ENCODE peak calls at places on chromosomes 2 and 18, in four cellular contexts. One of them, this sample, is unnamed.
A peak's percentile ranks its signal among the peaks of the same experiment; 100 is the strongest.

GRCh38 chr18:67862069-67862468 is 345.5 kb upstream of the DSEL start:
- DNase-seq in IMR-90: peak; percentile 38
- DNase-seq in K562: no peak
- DNase-seq in endothelial cell of umbilical vein: no peak
- DNase-seq in this sample: no peak

GRCh38 chr18:46374850-46375249 is 270.7 kb downstream of the HAUS1 start:
- DNase-seq in endothelial cell of umbilical vein: no peak
- DNase-seq in K562: peak; percentile 14
- DNase-seq in IMR-90: no peak
- DNase-seq in this sample: no peak

GRCh38 chr2:229270551-229271410 is at the start of gene PID1:
- DNase-seq in K562: no peak
- DNase-seq in IMR-90: peak; percentile 5
- DNase-seq in endothelial cell of umbilical vein: no peak
- DNase-seq in this sample: no peak

GRCh38 chr2:36568533-36569246 is 29.3 kb downstream of the FEZ2 start:
- DNase-seq in endothelial cell of umbilical vein: peak; percentile 95
- DNase-seq in K562: no peak
- DNase-seq in IMR-90: peak; percentile 66
- DNase-seq in this sample: no peak

GRCh38 chr2:240627736-240628506 is 2.6 kb downstream of the GPR35 start:
- DNase-seq in K562: no peak
- DNase-seq in IMR-90: no peak
- DNase-seq in endothelial cell of umbilical vein: no peak
- DNase-seq in this sample: no peak

GRCh38 chr2:88123975-88124917 is 3.6 kb downstream of the FABP1 start:
- DNase-seq in IMR-90: no peak
- DNase-seq in K562: no peak
- DNase-seq in endothelial cell of umbilical vein: no peak
- DNase-seq in this sample: no peak

GRCh38 chr2:153287109-153287801 is 191.3 kb downstream of the RPRM start:
- DNase-seq in K562: no peak
- DNase-seq in endothelial cell of umbilical vein: no peak
- DNase-seq in IMR-90: no peak
- DNase-seq in this sample: no peak

GRCh38 chr2:130966149-130967019 is 126.9 kb downstream of the FAM168B start:
- DNase-seq in IMR-90: no peak
- DNase-seq in endothelial cell of umbilical vein: no peak
- DNase-seq in K562: no peak
- DNase-seq in this sample: no peak

GRCh38 chr2:67137699-67138098 is 259.4 kb upstream of the ETAA1 start:
- DNase-seq in K562: no peak
- DNase-seq in endothelial cell of umbilical vein: peak; percentile 21
- DNase-seq in IMR-90: no peak
- DNase-seq in this sample: no peak

GRCh38 chr18:44842588-44843412 is 162.1 kb downstream of the SETBP1 start:
- DNase-seq in K562: no peak
- DNase-seq in endothelial cell of umbilical vein: no peak
- DNase-seq in IMR-90: no peak
- DNase-seq in this sample: no peak

GRCh38 chr2:180367831-180368230 is 360.7 kb upstream of the CWC22 start:
- DNase-seq in K562: no peak
- DNase-seq in IMR-90: peak; percentile 28
- DNase-seq in endothelial cell of umbilical vein: peak; percentile 6
- DNase-seq in this sample: no peak

GRCh38 chr2:42180300-42180699 is 11.1 kb downstream of the EML4 start:
- DNase-seq in K562: no peak
- DNase-seq in IMR-90: no peak
- DNase-seq in endothelial cell of umbilical vein: no peak
- DNase-seq in this sample: no peak
- H3K4me1 ChIP-seq in K562: no peaks in the 10 kb centered on the region
- H3K4me1 ChIP-seq in IMR-90: peaks cover 14% of the 10 kb centered on the region
- H3K4me1 ChIP-seq in endothelial cell of umbilical vein: no peaks in the 10 kb centered on the region
- H3K4me1 ChIP-seq in this sample: peaks cover 8% of the 10 kb centered on the region

GRCh38 chr2:201223089-201224073 is 37.0 kb upstream of the CASP8 start:
- DNase-seq in IMR-90: no peak
- DNase-seq in K562: no peak
- DNase-seq in endothelial cell of umbilical vein: no peak
- DNase-seq in this sample: no peak
- H3K9me1 ChIP-seq in IMR-90: no peaks in the 10 kb centered on the region
- H3K9me1 ChIP-seq in K562: no peaks in the 10 kb centered on the region
- H3K9me1 ChIP-seq in endothelial cell of umbilical vein: no peaks in the 10 kb centered on the region
- H3K9me1 ChIP-seq in this sample: no peaks in the 10 kb centered on the region

DNA sequence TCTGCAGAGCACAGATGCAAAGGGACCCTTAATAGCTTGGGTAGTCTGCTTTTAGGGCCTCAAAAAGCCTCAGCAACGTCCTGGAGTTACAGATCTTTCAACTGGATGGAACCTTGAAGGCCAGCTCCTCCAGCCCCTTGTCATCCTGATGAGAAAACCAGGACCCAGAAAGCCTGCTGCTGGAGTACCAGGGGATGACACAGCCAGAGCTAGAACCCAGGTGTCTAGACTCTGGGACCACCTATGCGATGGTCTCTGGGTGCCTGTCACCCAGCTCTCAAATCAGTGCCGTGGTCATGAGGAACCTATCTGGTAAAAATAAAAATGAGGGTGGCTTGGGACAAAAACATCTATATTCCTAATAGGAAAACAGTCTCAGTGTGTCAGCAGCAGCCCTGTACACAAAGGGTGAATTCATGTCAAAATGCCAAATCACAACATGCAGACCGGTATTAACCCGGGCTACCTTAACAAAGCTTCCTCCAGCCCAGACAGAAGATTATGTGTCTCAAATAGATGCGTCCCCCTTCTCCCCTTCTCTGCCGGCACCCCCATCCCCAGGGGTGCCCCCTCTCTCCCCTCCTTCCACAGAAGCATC is 28.5 kb downstream of the SMAD7 start:
- DNase-seq in K562: no peak
- DNase-seq in endothelial cell of umbilical vein: no peak
- DNase-seq in IMR-90: no peak
- DNase-seq in this sample: no peak
- H3K4me1 ChIP-seq in K562: peaks cover 39% of the 10 kb centered on the region
- H3K4me1 ChIP-seq in endothelial cell of umbilical vein: peaks cover 33% of the 10 kb centered on the region
- H3K4me1 ChIP-seq in IMR-90: peaks cover 40% of the 10 kb centered on the region
- H3K4me1 ChIP-seq in this sample: peaks cover 21% of the 10 kb centered on the region

GRCh38 chr2:143586119-143586518 is 456.9 kb downstream of the ARHGAP15 start:
- DNase-seq in endothelial cell of umbilical vein: no peak
- DNase-seq in K562: no peak
- DNase-seq in IMR-90: no peak
- DNase-seq in this sample: no peak
- H3K9me1 ChIP-seq in endothelial cell of umbilical vein: no peaks in the 10 kb centered on the region
- H3K9me1 ChIP-seq in K562: no peaks in the 10 kb centered on the region
- H3K9me1 ChIP-seq in IMR-90: peaks cover 3% of the 10 kb centered on the region
- H3K9me1 ChIP-seq in this sample: no peaks in the 10 kb centered on the region

DNA sequence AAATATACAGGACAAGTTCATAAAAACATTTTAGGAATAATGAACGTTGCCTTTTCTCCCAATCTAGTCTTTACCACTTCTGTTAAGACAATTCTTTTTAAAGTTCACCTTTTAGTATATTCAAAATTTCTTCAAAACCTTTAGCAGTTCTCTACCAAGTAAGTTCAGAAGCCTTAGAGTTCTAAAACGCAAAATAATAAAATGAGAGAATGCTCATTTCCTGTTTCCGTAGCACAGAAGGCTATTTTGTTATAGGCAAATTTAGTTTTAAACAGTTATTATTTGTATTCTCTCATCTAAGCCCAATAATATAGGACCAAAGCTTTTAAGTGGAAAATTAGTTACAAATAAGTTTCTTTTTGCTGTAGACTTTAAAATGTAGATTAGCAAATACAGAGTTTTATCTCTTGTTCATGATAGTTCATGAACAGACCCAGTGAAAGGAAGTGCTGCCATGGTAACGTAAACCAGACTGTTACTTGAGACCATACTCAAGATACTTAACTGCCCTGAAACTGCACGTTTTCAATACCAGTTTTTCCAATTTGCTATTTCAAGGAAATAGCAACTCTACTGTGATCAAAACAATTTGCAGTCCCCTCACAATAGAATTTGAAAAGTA is 173.1 kb upstream of the STON1 start:
- DNase-seq in IMR-90: peak; percentile 73
- DNase-seq in K562: no peak
- DNase-seq in endothelial cell of umbilical vein: peak; percentile 84
- DNase-seq in this sample: no peak
- H3K4me1 ChIP-seq in IMR-90: peaks cover 2% of the 10 kb centered on the region
- H3K4me1 ChIP-seq in K562: no peaks in the 10 kb centered on the region
- H3K4me1 ChIP-seq in endothelial cell of umbilical vein: peaks cover 39% of the 10 kb centered on the region
- H3K4me1 ChIP-seq in this sample: peaks cover 11% of the 10 kb centered on the region

GRCh38 chr18:26708814-26709717 is 156.4 kb downstream of the AQP4 start:
- DNase-seq in endothelial cell of umbilical vein: no peak
- DNase-seq in IMR-90: no peak
- DNase-seq in K562: no peak
- DNase-seq in this sample: no peak

GRCh38 chr18:26714739-26715138 is 150.8 kb downstream of the AQP4 start:
- DNase-seq in IMR-90: no peak
- DNase-seq in K562: no peak
- DNase-seq in endothelial cell of umbilical vein: no peak
- DNase-seq in this sample: no peak

GRCh38 chr18:26710460-26711096 is 154.9 kb downstream of the AQP4 start:
- DNase-seq in IMR-90: no peak
- DNase-seq in endothelial cell of umbilical vein: no peak
- DNase-seq in K562: no peak
- DNase-seq in this sample: no peak

GRCh38 chr18:26709897-26710296 is 155.6 kb downstream of the AQP4 start:
- DNase-seq in K562: no peak
- DNase-seq in endothelial cell of umbilical vein: no peak
- DNase-seq in IMR-90: no peak
- DNase-seq in this sample: no peak

GRCh38 chr18:26711806-26712205 is 153.7 kb downstream of the AQP4 start:
- DNase-seq in K562: no peak
- DNase-seq in endothelial cell of umbilical vein: no peak
- DNase-seq in IMR-90: no peak
- DNase-seq in this sample: no peak
- H3K9me1 ChIP-seq in K562: no peaks in the 10 kb centered on the region
- H3K9me1 ChIP-seq in endothelial cell of umbilical vein: no peaks in the 10 kb centered on the region
- H3K9me1 ChIP-seq in IMR-90: no peaks in the 10 kb centered on the region
- H3K9me1 ChIP-seq in this sample: no peaks in the 10 kb centered on the region

DNA sequence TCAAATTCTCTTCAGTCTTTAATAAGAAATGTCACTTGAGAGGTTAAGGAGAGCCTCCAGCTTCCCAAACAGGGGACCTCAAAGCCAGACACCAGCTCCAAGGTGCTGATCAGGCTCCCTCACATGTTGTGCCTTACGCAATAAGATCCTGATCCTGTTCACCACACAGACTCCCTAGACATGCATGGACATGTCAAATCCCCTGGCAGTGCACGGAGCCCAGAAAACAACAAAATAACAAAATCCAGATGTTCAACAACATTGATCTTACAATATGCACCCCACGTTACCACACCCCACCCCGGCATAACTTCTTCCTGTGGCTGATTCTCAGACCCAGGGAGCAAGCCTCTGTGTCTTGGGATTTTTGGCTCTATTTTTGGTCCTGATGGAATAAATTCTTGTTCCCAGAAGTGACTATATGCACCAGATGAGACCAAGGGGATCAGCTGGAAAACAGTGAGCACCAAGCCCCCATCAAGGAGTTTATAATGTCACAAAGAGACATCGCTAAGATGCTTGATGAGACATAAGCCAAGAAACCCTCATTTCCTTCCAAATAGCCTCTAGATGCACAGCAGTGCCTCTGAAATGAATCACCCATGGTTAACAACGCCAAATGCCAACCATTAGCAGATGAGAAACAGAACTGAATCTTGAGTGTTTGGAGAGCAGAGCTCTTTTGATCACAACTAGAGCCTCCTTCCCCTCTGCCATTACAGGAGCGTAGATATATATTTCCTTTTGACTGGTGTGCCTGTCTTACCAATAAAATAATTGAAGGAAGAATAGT is 198.2 kb downstream of the PRKCE start:
- DNase-seq in IMR-90: peak; percentile 72
- DNase-seq in endothelial cell of umbilical vein: no peak
- DNase-seq in K562: no peak
- DNase-seq in this sample: peak; percentile 68
- H3K4me1 ChIP-seq in IMR-90: peaks cover 8% of the 10 kb centered on the region
- H3K4me1 ChIP-seq in endothelial cell of umbilical vein: no peaks in the 10 kb centered on the region
- H3K4me1 ChIP-seq in K562: no peaks in the 10 kb centered on the region
- H3K4me1 ChIP-seq in this sample: peaks cover 33% of the 10 kb centered on the region

This sample was measured in keratinocyte.